ENCODE peak calls at places on chromosomes 6 and 20, in nine cellular contexts. E is stimulated activated CD4-positive, alpha-beta T cell treated with anti-CD3 and anti-CD28 coated beads, Interleukin-1b, Interleukin-23, amount 100 ng/mL, for 1 hour; G is A172; W is HS-5; M is astrocyte of the spinal cord; H is OCI-LY7; B is right lobe of liver; R is GM13976; Z is T-helper 2 cell. J is an unnamed sample.

GRCh38 chr20:35663813-35664543 is 722 bp downstream of the CPNE1 start:
- DNase-seq in E (peak), G (peak), W (peak), M (peak), H (peak), B (peak), R (peak), Z (peak), J (peak)

GRCh38 chr6:30200551-30201281 is 12.5 kb downstream of the TRIM26 start:
- DNase-seq in E (no peak), G (no peak), W (no peak), M (no peak), H (peak), B (peak), R (peak), Z (no peak), J (peak)

GRCh38 chr6:7787137-7787575 is 61.3 kb downstream of the BMP6 start:
- DNase-seq in E (no peak), G (no peak), W (peak), M (peak), H (no peak), B (no peak), R (no peak), Z (no peak), J (no peak)

GRCh38 chr20:7883309-7883708 is 56.9 kb downstream of the HAO1 start:
- DNase-seq in E (no peak), G (no peak), W (no peak), M (no peak), H (no peak), B (no peak), R (no peak), Z (no peak), J (no peak)

GRCh38 chr6:101163611-101164010 is 229.9 kb upstream of the GRIK2 start:
- DNase-seq in E (no peak), G (no peak), W (no peak), M (no peak), H (no peak), B (no peak), R (no peak), Z (no peak), J (no peak)

GRCh38 chr6:111810321-111811235 is 62.7 kb downstream of the FYN start:
- DNase-seq in E (no peak), G (no peak), W (no peak), M (peak), H (no peak), B (no peak), R (no peak), Z (no peak), J (no peak)

GRCh38 chr6:44117397-44118128 is 9.7 kb downstream of the MRPL14 start:
- DNase-seq in E (no peak), G (peak), W (no peak), M (peak), H (no peak), B (no peak), R (no peak), Z (no peak), J (peak)

GRCh38 chr6:33665957-33666356 is 44.8 kb downstream of the ITPR3 start:
- DNase-seq in E (no peak), G (no peak), W (no peak), M (no peak), H (no peak), B (no peak), R (no peak), Z (no peak), J (no peak)

GRCh38 chr6:25166955-25167753 is 112.0 kb upstream of the CARMIL1 start:
- DNase-seq in E (no peak), G (no peak), W (no peak), M (no peak), H (no peak), B (no peak), R (no peak), Z (no peak), J (peak)

GRCh38 chr6:43630980-43631619 is 2.0 kb upstream of the GTPBP2 start:
- DNase-seq in E (no peak), G (no peak), W (no peak), M (no peak), H (peak), B (no peak), R (no peak), Z (no peak), J (no peak)

GRCh38 chr6:127956260-127956888 is 55.5 kb upstream of the THEMIS start:
- DNase-seq in E (no peak), G (peak), W (no peak), M (no peak), H (no peak), B (no peak), R (no peak), Z (no peak), J (no peak)

GRCh38 chr6:110039996-110040383 is 61.9 kb downstream of the GPR6 start:
- DNase-seq in E (no peak), G (no peak), W (no peak), M (peak), H (peak), B (no peak), R (peak), Z (no peak), J (peak)

GRCh38 chr6:97465877-97466710 is 183.1 kb upstream of the MMS22L start:
- DNase-seq in E (no peak), G (no peak), W (no peak), M (no peak), H (no peak), B (no peak), R (no peak), Z (no peak), J (no peak)

GRCh38 chr6:43803783-43804549 is 34.0 kb downstream of the VEGFA start:
- DNase-seq in E (no peak), G (peak), W (no peak), M (no peak), H (no peak), B (no peak), R (no peak), Z (no peak), J (no peak)

GRCh38 chr6:29825848-29826247 is 1.8 kb upstream of the HLA-G start:
- DNase-seq in E (no peak), G (no peak), W (no peak), M (no peak), H (no peak), B (no peak), R (no peak), Z (no peak), J (no peak)

GRCh38 chr6:170037541-170038250 is 253.2 kb downstream of the DLL1 start:
- DNase-seq in E (no peak), G (no peak), W (no peak), M (no peak), H (no peak), B (no peak), R (no peak), Z (no peak), J (no peak)

GRCh38 chr6:63486196-63486595 is 86.1 kb upstream of the LOC128125822 start:
- DNase-seq in E (no peak), G (no peak), W (no peak), M (no peak), H (no peak), B (no peak), R (no peak), Z (no peak), J (no peak)

GRCh38 chr20:44618318-44618731 is 33.2 kb downstream of the ADA start:
- DNase-seq in E (no peak), G (no peak), W (no peak), M (no peak), H (peak), B (no peak), R (no peak), Z (peak), J (no peak)

GRCh38 chr20:37936041-37936440 is 33.1 kb downstream of the VSTM2L start:
- DNase-seq in E (no peak), G (no peak), W (no peak), M (no peak), H (no peak), B (no peak), R (no peak), Z (no peak), J (no peak)

GRCh38 chr6:2630362-2630761 is 120.4 kb downstream of the MYLK4 start:
- DNase-seq in E (no peak), G (peak), W (peak), M (peak), H (no peak), B (no peak), R (no peak), Z (no peak), J (no peak)

GRCh38 chr6:155126727-155127439 is 131.8 kb downstream of the TIAM2 start:
- DNase-seq in E (no peak), G (peak), W (no peak), M (peak), H (no peak), B (no peak), R (peak), Z (no peak), J (no peak)

GRCh38 chr6:50591135-50591534 is 122.2 kb upstream of the TFAP2D start:
- DNase-seq in E (no peak), G (no peak), W (no peak), M (no peak), H (no peak), B (no peak), R (no peak), Z (no peak), J (no peak)

GRCh38 chr6:52570291-52570700 is 6.6 kb downstream of the TRAM2 start:
- DNase-seq in E (no peak), G (no peak), W (no peak), M (no peak), H (no peak), B (no peak), R (no peak), Z (no peak), J (no peak)

GRCh38 chr20:3046677-3047462 is 1.0 kb downstream of the MRPS26 start:
- DNase-seq in E (no peak), G (peak), W (no peak), M (peak), H (peak), B (no peak), R (peak), Z (no peak), J (no peak)

GRCh38 chr6:82712826-82713225 is 349.2 kb downstream of the TPBG start:
- DNase-seq in E (no peak), G (peak), W (no peak), M (no peak), H (peak), B (no peak), R (peak), Z (no peak), J (peak)

GRCh38 chr6:1873781-1874180 is 264.1 kb downstream of the FOXC1 start:
- DNase-seq in E (no peak), G (no peak), W (no peak), M (no peak), H (no peak), B (no peak), R (no peak), Z (no peak), J (no peak)

GRCh38 chr6:106745824-106746610 is 116.6 kb downstream of the QRSL1 start:
- DNase-seq in E (no peak), G (no peak), W (no peak), M (no peak), H (no peak), B (no peak), R (no peak), Z (no peak), J (no peak)

GRCh38 chr6:104789770-104790190 is 69.9 kb downstream of the HACE1 start:
- DNase-seq in E (no peak), G (peak), W (peak), M (peak), H (peak), B (no peak), R (peak), Z (no peak), J (peak)

GRCh38 chr6:109261815-109262214 is 120.5 kb downstream of the CD164 start:
- DNase-seq in E (no peak), G (no peak), W (no peak), M (no peak), H (no peak), B (no peak), R (no peak), Z (no peak), J (no peak)

GRCh38 chr6:138001750-138002349 is 105.4 kb downstream of the PERP start:
- DNase-seq in E (peak), G (peak), W (peak), M (peak), H (peak), B (no peak), R (peak), Z (peak), J (peak)

GRCh38 chr6:157486632-157487031 is 105.6 kb downstream of the ZDHHC14 start:
- DNase-seq in E (no peak), G (no peak), W (no peak), M (no peak), H (peak), B (no peak), R (no peak), Z (no peak), J (no peak)

GRCh38 chr6:127198549-127198948 is 68.1 kb upstream of the RNF146 start:
- DNase-seq in E (no peak), G (no peak), W (no peak), M (no peak), H (no peak), B (no peak), R (no peak), Z (no peak), J (no peak)

GRCh38 chr6:158869010-158869603 is 49.9 kb upstream of the EZR start:
- DNase-seq in E (no peak), G (peak), W (no peak), M (no peak), H (peak), B (no peak), R (no peak), Z (no peak), J (no peak)

GRCh38 chr20:54255157-54255556 is 47.3 kb downstream of the PFDN4 start:
- DNase-seq in E (no peak), G (no peak), W (peak), M (peak), H (no peak), B (no peak), R (no peak), Z (no peak), J (no peak)

GRCh38 chr6:169627736-169628423 is 73.9 kb downstream of the WDR27 start:
- DNase-seq in E (no peak), G (no peak), W (no peak), M (no peak), H (no peak), B (no peak), R (no peak), Z (no peak), J (no peak)

GRCh38 chr20:6599876-6600275 is 167.6 kb upstream of the BMP2 start:
- DNase-seq in E (no peak), G (no peak), W (no peak), M (no peak), H (no peak), B (no peak), R (no peak), Z (no peak), J (no peak)

GRCh38 chr20:52251137-52251700 is 59.6 kb upstream of the ZFP64 start:
- DNase-seq in E (no peak), G (no peak), W (no peak), M (no peak), H (no peak), B (no peak), R (no peak), Z (no peak), J (no peak)